ENCODE peak calls at places on chromosomes 16 and 17, in five cellular contexts. X, L, O, V and B are unnamed samples.

GRCh38 chr16:15874745-15875314 is 13.6 kb downstream of the CEP20 start:
- DNase-seq in V (peak; percentile 66), L (peak; percentile 87), X (no peak), O (no peak), B (peak; percentile 67)

GRCh38 chr17:77019955-77020379 is 120.8 kb upstream of the SEC14L1 start:
- DNase-seq in X (no peak), O (no peak), L (peak; percentile 27), V (no peak), B (peak; percentile 32)

GRCh38 chr16:19994771-19995170 is 78.9 kb downstream of the GPR139 start:
- DNase-seq in X (no peak), O (no peak), L (no peak), V (no peak), B (no peak)

GRCh38 chr16:10878644-10879498 is 1.9 kb downstream of the CIITA start:
- DNase-seq in O (no peak), V (peak; percentile 76), L (peak; percentile 15), X (no peak), B (no peak)

GRCh38 chr17:73228748-73229236 is 32.9 kb downstream of the CPSF4L start:
- DNase-seq in O (peak; percentile 61), X (peak; percentile 16), V (peak; percentile 83), L (peak; percentile 90), B (no peak)

GRCh38 chr16:83689385-83689831 is 118.4 kb upstream of the HSBP1 start:
- DNase-seq in L (peak; percentile 92), X (no peak), V (no peak), O (no peak), B (no peak)

GRCh38 chr17:38425048-38425447 is 3.2 kb upstream of the ARHGAP23 start:
- DNase-seq in O (no peak), V (no peak), L (no peak), X (no peak), B (no peak)

GRCh38 chr17:7468290-7468689 is 11.1 kb downstream of the ZBTB4 start:
- DNase-seq in V (no peak), O (no peak), L (no peak), X (no peak), B (no peak)

GRCh38 chr17:18990331-18990730 is 14.2 kb downstream of the FAM83G start:
- DNase-seq in V (no peak), O (no peak), L (no peak), X (no peak), B (no peak)

GRCh38 chr17:1060991-1061390 is 64.1 kb downstream of the TIMM22 start:
- DNase-seq in X (no peak), O (no peak), V (peak; percentile 83), L (peak; percentile 98), B (no peak)

GRCh38 chr17:17052462-17053221 is 10.4 kb downstream of the MPRIP start:
- DNase-seq in X (no peak), V (peak; percentile 56), L (no peak), O (no peak), B (no peak)

GRCh38 chr17:36627101-36627500 is 25.7 kb downstream of the MRM1 start:
- DNase-seq in V (no peak), O (no peak), L (no peak), X (no peak), B (no peak)

GRCh38 chr17:12020595-12021590 is at the start of gene MAP2K4:
- DNase-seq in X (peak; percentile 89), L (peak; percentile 87), O (peak; percentile 91), V (peak; percentile 96), B (peak; percentile 79)

GRCh38 chr17:8698142-8699050 is 46.2 kb downstream of the CCDC42 start:
- DNase-seq in X (no peak), O (no peak), V (peak; percentile 83), L (peak; percentile 68), B (no peak)

GRCh38 chr17:35432176-35433074 is at the start of gene SLFN12:
- DNase-seq in X (peak; percentile 59), L (peak; percentile 98), O (peak; percentile 74), V (peak; percentile 70), B (no peak)

GRCh38 chr17:74862919-74863318 is 3.2 kb upstream of the GRIN2C start:
- DNase-seq in L (no peak), O (no peak), X (no peak), V (no peak), B (no peak)

GRCh38 chr17:55730380-55730779 is 7.7 kb upstream of the TMEM100 start:
- DNase-seq in O (no peak), L (no peak), X (no peak), V (no peak), B (no peak)

GRCh38 chr17:561118-561517 is 153.5 kb downstream of the VPS53 start:
- DNase-seq in L (peak; percentile 37), V (no peak), X (no peak), O (no peak), B (no peak)

GRCh38 chr17:43766413-43767052 is 7.9 kb upstream of the SOST start:
- DNase-seq in X (peak; percentile 38), O (no peak), V (peak; percentile 77), L (peak; percentile 47), B (peak; percentile 85)

GRCh38 chr16:24741862-24742261 is 12.4 kb downstream of the TNRC6A start:
- DNase-seq in L (no peak), O (no peak), X (no peak), V (no peak), B (no peak)

GRCh38 chr17:81429813-81430510 is 34.7 kb downstream of the BAHCC1 start:
- DNase-seq in O (no peak), L (peak; percentile 69), X (no peak), V (no peak), B (no peak)

GRCh38 chr17:41812176-41813038 is at the start of gene FKBP10:
- DNase-seq in X (no peak), L (peak; percentile 91), O (peak; percentile 62), V (peak; percentile 88), B (peak; percentile 87)

GRCh38 chr16:77905356-77905920 is 116.9 kb upstream of the CLEC3A start:
- DNase-seq in V (no peak), X (no peak), O (no peak), L (no peak), B (no peak)

GRCh38 chr17:7443499-7444485 is 1.1 kb upstream of the CHRNB1 start:
- DNase-seq in L (peak; percentile 52), V (no peak), O (peak; percentile 35), X (no peak), B (no peak)

GRCh38 chr16:74449470-74449869 is 28.2 kb upstream of the CLEC18B start:
- DNase-seq in V (no peak), L (no peak), O (no peak), X (no peak), B (no peak)

GRCh38 chr17:40562841-40563370 is 2.4 kb downstream of the CCR7 start:
- DNase-seq in O (no peak), V (no peak), L (no peak), X (no peak), B (no peak)

GRCh38 chr17:78022425-78022824 is 63.9 kb downstream of the TNRC6C start:
- DNase-seq in X (no peak), L (no peak), O (no peak), V (no peak), B (no peak)

GRCh38 chr17:3951003-3951402 is 13.2 kb downstream of the ATP2A3 start:
- DNase-seq in V (no peak), X (no peak), O (no peak), L (no peak), B (no peak)

GRCh38 chr17:57650548-57650947 is 94.6 kb downstream of the CCDC182 start:
- DNase-seq in O (no peak), V (no peak), X (no peak), L (no peak), B (no peak)

GRCh38 chr16:2990891-2991290 is 10.6 kb upstream of the PKMYT1 start:
- DNase-seq in V (no peak), O (no peak), X (no peak), L (no peak), B (no peak)
- H3K4me3 ChIP-seq in V (no peak overlapping the region), O (no peak overlapping the region), X (no peak overlapping the region), L (no peak overlapping the region), B (no peak overlapping the region)

GRCh38 chr17:13922885-13923284 is 146.4 kb upstream of the COX10 start:
- DNase-seq in O (no peak), V (no peak), X (no peak), L (no peak), B (no peak)
- H3K4me1 ChIP-seq in O (no peaks in the 10 kb centered on the region), V (no peaks in the 10 kb centered on the region), X (no peaks in the 10 kb centered on the region), L (no peaks in the 10 kb centered on the region), B (no peaks in the 10 kb centered on the region)

GRCh38 chr16:8567355-8568230 is 22.7 kb downstream of the TMEM114 start:
- DNase-seq in V (peak; percentile 84), L (peak; percentile 91), O (peak; percentile 71), X (peak; percentile 61), B (peak; percentile 91)

GRCh38 chr16:8561496-8561895 is 28.8 kb downstream of the TMEM114 start:
- DNase-seq in V (no peak), L (no peak), O (no peak), X (no peak), B (no peak)

GRCh38 chr16:8568231-8568617 is 22.1 kb downstream of the TMEM114 start:
- DNase-seq in V (no peak), L (peak; percentile 8), X (no peak), O (no peak), B (no peak)

GRCh38 chr16:8565498-8565897 is 24.8 kb downstream of the TMEM114 start:
- DNase-seq in L (no peak), V (no peak), O (no peak), X (no peak), B (no peak)

GRCh38 chr16:8564934-8565345 is 25.4 kb downstream of the TMEM114 start:
- DNase-seq in O (no peak), V (no peak), X (no peak), L (no peak), B (no peak)
- H3K4me3 ChIP-seq in O (no peak overlapping the region), V (no peak overlapping the region), X (no peak overlapping the region), L (no peak overlapping the region), B (no peak overlapping the region)

GRCh38 chr17:80262775-80263244 is 2.2 kb downstream of the RNF213 start:
- DNase-seq in L (no peak), O (no peak), V (no peak), X (no peak), B (no peak)
- H3K4me1 ChIP-seq in L (peaks cover 17% of the 10 kb centered on the region), O (peaks cover 68% of the 10 kb centered on the region), V (no peaks in the 10 kb centered on the region), X (peaks cover 47% of the 10 kb centered on the region), B (peaks cover 14% of the 10 kb centered on the region)